ENCODE peak calls at places on chromosomes 11 and 22, in nine cellular contexts. O is HCT116; L is CD4-positive, alpha-beta memory T cell; M is GM23248; D is heart right ventricle; I is body of pancreas; C is hepatocyte; U is lower lobe of right lung; G is Peyer's patch. W is an unnamed sample. For H3K4me1, the result is how much of the 10 kb centered on the place peaks cover.

GRCh38 chr11:443542-444199 is 1.9 kb upstream of the ANO9 start:
- DNase-seq in O (no peak), U (peak), C (peak), I (no peak), D (no peak), G (no peak), M (peak), L (no peak), W (peak)

GRCh38 chr11:44725016-44725651 is 1.6 kb upstream of the TSPAN18 start:
- DNase-seq in O (no peak), C (no peak), G (no peak), I (no peak), U (no peak), L (no peak), M (peak), D (no peak), W (no peak)

GRCh38 chr11:79018371-79018849 is 422.4 kb downstream of the TENM4 start:
- DNase-seq in G (no peak), D (no peak), M (peak), L (no peak), C (peak), I (no peak), U (no peak), O (no peak), W (no peak)

GRCh38 chr11:101096036-101096704 is 33.4 kb downstream of the PGR start:
- DNase-seq in O (no peak), U (no peak), I (no peak), G (no peak), M (peak), D (peak), L (no peak), C (no peak), W (no peak)

GRCh38 chr11:110518809-110519514 is 89.2 kb downstream of the FDX1 start:
- DNase-seq in M (peak), L (no peak), G (no peak), U (no peak), I (no peak), O (no peak), D (no peak), C (no peak), W (no peak)

GRCh38 chr11:131924001-131924400 is 553.6 kb downstream of the NTM start:
- DNase-seq in D (no peak), U (no peak), C (no peak), M (no peak), L (no peak), I (no peak), O (no peak), G (no peak), W (no peak)

GRCh38 chr22:38566726-38567504 is 3.1 kb downstream of the DMC1 start:
- DNase-seq in G (no peak), D (no peak), C (no peak), I (no peak), L (no peak), M (peak), U (no peak), O (no peak), W (no peak)

GRCh38 chr11:101974255-101974654 is 57.9 kb upstream of the ANGPTL5 start:
- DNase-seq in M (peak), C (no peak), D (no peak), G (no peak), I (no peak), O (no peak), U (no peak), L (no peak), W (no peak)

GRCh38 chr11:36360833-36361232 is 64.7 kb downstream of the PRR5L start:
- DNase-seq in I (no peak), G (no peak), C (no peak), O (no peak), M (no peak), U (no peak), D (no peak), L (no peak), W (no peak)

DNA sequence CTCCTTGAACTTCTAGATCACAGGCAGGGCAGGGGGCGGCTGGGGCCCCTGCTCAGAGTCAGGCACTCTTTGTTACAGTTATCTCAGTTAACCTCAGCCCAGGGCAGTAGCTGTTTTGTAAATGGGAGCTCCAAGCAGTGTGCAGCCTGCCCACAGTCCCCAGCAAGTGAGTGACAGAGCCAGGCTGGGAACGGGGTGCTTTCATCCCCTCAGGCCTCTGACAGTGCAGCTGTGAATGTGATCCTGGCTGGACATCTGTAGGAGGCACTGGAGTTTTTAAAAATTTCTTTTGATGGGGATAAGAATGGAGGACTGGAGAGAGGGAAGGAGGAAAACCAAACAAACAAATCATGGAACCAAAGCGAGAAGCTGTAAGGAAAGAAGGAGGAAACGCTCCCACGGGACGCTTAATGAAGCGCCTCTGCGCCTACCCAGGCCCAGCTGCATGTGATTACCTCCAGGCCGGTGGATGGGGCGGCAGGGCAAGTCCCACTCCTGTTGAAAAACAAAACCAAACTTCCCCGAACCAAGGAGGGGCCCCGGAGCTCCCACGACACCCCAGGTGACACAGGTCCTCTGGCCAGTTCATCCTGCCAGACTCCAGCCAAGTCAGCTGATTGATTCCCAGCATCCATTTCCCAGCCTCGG is 40.6 kb downstream of the SCUBE1 start:
- DNase-seq in D (no peak), O (no peak), C (no peak), M (no peak), G (no peak), L (no peak), I (no peak), U (no peak), W (no peak)
- H3K4me1 ChIP-seq in D (under half), O (under half), C (under half), M (under half), G (under half), L (under half), I (under half), U (under half), W (under half)

GRCh38 chr11:31820438-31820818 is 9.3 kb upstream of the PAX6 start:
- DNase-seq in D (no peak), U (no peak), G (peak), C (no peak), O (no peak), M (no peak), L (no peak), I (no peak), W (no peak)
- H3K4me3 ChIP-seq in D (no peak), U (no peak), G (no peak), C (no peak), O (no peak), M (no peak), L (no peak), I (no peak), W (no peak)

GRCh38 chr22:36927671-36928070 is 14.2 kb downstream of the CSF2RB start:
- DNase-seq in I (no peak), U (no peak), D (no peak), O (no peak), L (no peak), G (no peak), M (no peak), C (no peak), W (no peak)
- H3K4me1 ChIP-seq in I (under half), U (under half), D (under half), O (under half), L (under half), G (under half), M (under half), C (under half), W (under half)

GRCh38 chr11:95700471-95700817 is 89.1 kb downstream of the FAM76B start:
- DNase-seq in G (no peak), I (no peak), L (peak), D (no peak), C (no peak), U (no peak), O (no peak), M (no peak), W (no peak)
- H3K4me3 ChIP-seq in G (no peak), I (no peak), L (peak), D (no peak), C (no peak), U (no peak), O (no peak), M (no peak), W (no peak)